ENCODE peak calls at places on chromosomes 3 and 15, in eight cellular contexts. One of them, this sample, is unnamed.

GRCh38 chr3:193140381-193140780 is 100.6 kb upstream of the PLAAT1 start:
- DNase-seq in myocyte: peak; percentile 66
- DNase-seq in activated T-helper 9 cell treated with anti-CD3 and anti-CD28 coated beads, Interleukin-2, amount 50 U/mL, for 16 hours: no peak
- DNase-seq in activated CD4-positive, alpha-beta memory T cell treated with anti-CD3 and anti-CD28 coated beads for 36 hours: no peak
- DNase-seq in memory B cell: no peak
- DNase-seq in activated naive CD4-positive, alpha-beta T cell treated with anti-CD3 and anti-CD28 coated beads, Interleukin-2, amount 50 U/mL, for 16 hours: no peak
- DNase-seq in fibroblast of lung: peak; percentile 68
- DNase-seq in CD8-positive, alpha-beta memory T cell: no peak
- DNase-seq in this sample: peak; percentile 28

GRCh38 chr3:189903562-189904250 is 217.0 kb downstream of the P3H2 start:
- DNase-seq in CD8-positive, alpha-beta memory T cell: no peak
- DNase-seq in myocyte: no peak
- DNase-seq in activated T-helper 9 cell treated with anti-CD3 and anti-CD28 coated beads, Interleukin-2, amount 50 U/mL, for 16 hours: no peak
- DNase-seq in activated CD4-positive, alpha-beta memory T cell treated with anti-CD3 and anti-CD28 coated beads for 36 hours: no peak
- DNase-seq in memory B cell: no peak
- DNase-seq in fibroblast of lung: no peak
- DNase-seq in activated naive CD4-positive, alpha-beta T cell treated with anti-CD3 and anti-CD28 coated beads, Interleukin-2, amount 50 U/mL, for 16 hours: no peak
- DNase-seq in this sample: no peak

GRCh38 chr3:16048435-16049318 is 125.8 kb upstream of the GALNT15 start:
- DNase-seq in CD8-positive, alpha-beta memory T cell: peak; percentile 34
- DNase-seq in activated CD4-positive, alpha-beta memory T cell treated with anti-CD3 and anti-CD28 coated beads for 36 hours: peak; percentile 44
- DNase-seq in activated naive CD4-positive, alpha-beta T cell treated with anti-CD3 and anti-CD28 coated beads, Interleukin-2, amount 50 U/mL, for 16 hours: peak; percentile 28
- DNase-seq in fibroblast of lung: peak; percentile 65
- DNase-seq in myocyte: peak; percentile 81
- DNase-seq in activated T-helper 9 cell treated with anti-CD3 and anti-CD28 coated beads, Interleukin-2, amount 50 U/mL, for 16 hours: no peak
- DNase-seq in memory B cell: peak; percentile 29
- DNase-seq in this sample: peak; percentile 74

GRCh38 chr3:127473244-127474024 is 117.1 kb downstream of the TPRA1 start:
- DNase-seq in activated T-helper 9 cell treated with anti-CD3 and anti-CD28 coated beads, Interleukin-2, amount 50 U/mL, for 16 hours: no peak
- DNase-seq in fibroblast of lung: no peak
- DNase-seq in activated naive CD4-positive, alpha-beta T cell treated with anti-CD3 and anti-CD28 coated beads, Interleukin-2, amount 50 U/mL, for 16 hours: no peak
- DNase-seq in memory B cell: no peak
- DNase-seq in activated CD4-positive, alpha-beta memory T cell treated with anti-CD3 and anti-CD28 coated beads for 36 hours: peak; percentile 54
- DNase-seq in myocyte: no peak
- DNase-seq in CD8-positive, alpha-beta memory T cell: no peak
- DNase-seq in this sample: no peak

GRCh38 chr3:27749640-27750039 is 27.5 kb upstream of the EOMES start:
- DNase-seq in activated T-helper 9 cell treated with anti-CD3 and anti-CD28 coated beads, Interleukin-2, amount 50 U/mL, for 16 hours: no peak
- DNase-seq in memory B cell: no peak
- DNase-seq in activated CD4-positive, alpha-beta memory T cell treated with anti-CD3 and anti-CD28 coated beads for 36 hours: no peak
- DNase-seq in fibroblast of lung: no peak
- DNase-seq in CD8-positive, alpha-beta memory T cell: no peak
- DNase-seq in activated naive CD4-positive, alpha-beta T cell treated with anti-CD3 and anti-CD28 coated beads, Interleukin-2, amount 50 U/mL, for 16 hours: no peak
- DNase-seq in myocyte: no peak
- DNase-seq in this sample: no peak

GRCh38 chr3:47605646-47606045 is 27.0 kb upstream of the CSPG5 start:
- DNase-seq in activated naive CD4-positive, alpha-beta T cell treated with anti-CD3 and anti-CD28 coated beads, Interleukin-2, amount 50 U/mL, for 16 hours: no peak
- DNase-seq in activated CD4-positive, alpha-beta memory T cell treated with anti-CD3 and anti-CD28 coated beads for 36 hours: no peak
- DNase-seq in activated T-helper 9 cell treated with anti-CD3 and anti-CD28 coated beads, Interleukin-2, amount 50 U/mL, for 16 hours: no peak
- DNase-seq in CD8-positive, alpha-beta memory T cell: no peak
- DNase-seq in fibroblast of lung: peak; percentile 74
- DNase-seq in myocyte: peak; percentile 17
- DNase-seq in memory B cell: no peak
- DNase-seq in this sample: peak; percentile 73

GRCh38 chr3:194069421-194070219 is 66.3 kb upstream of the HES1 start:
- DNase-seq in activated CD4-positive, alpha-beta memory T cell treated with anti-CD3 and anti-CD28 coated beads for 36 hours: no peak
- DNase-seq in fibroblast of lung: peak; percentile 56
- DNase-seq in CD8-positive, alpha-beta memory T cell: no peak
- DNase-seq in activated naive CD4-positive, alpha-beta T cell treated with anti-CD3 and anti-CD28 coated beads, Interleukin-2, amount 50 U/mL, for 16 hours: no peak
- DNase-seq in myocyte: no peak
- DNase-seq in activated T-helper 9 cell treated with anti-CD3 and anti-CD28 coated beads, Interleukin-2, amount 50 U/mL, for 16 hours: no peak
- DNase-seq in memory B cell: no peak
- DNase-seq in this sample: peak; percentile 32

GRCh38 chr15:67296188-67296587 is 41.6 kb downstream of the IQCH start:
- DNase-seq in fibroblast of lung: no peak
- DNase-seq in activated CD4-positive, alpha-beta memory T cell treated with anti-CD3 and anti-CD28 coated beads for 36 hours: no peak
- DNase-seq in CD8-positive, alpha-beta memory T cell: no peak
- DNase-seq in activated naive CD4-positive, alpha-beta T cell treated with anti-CD3 and anti-CD28 coated beads, Interleukin-2, amount 50 U/mL, for 16 hours: no peak
- DNase-seq in activated T-helper 9 cell treated with anti-CD3 and anti-CD28 coated beads, Interleukin-2, amount 50 U/mL, for 16 hours: no peak
- DNase-seq in myocyte: peak; percentile 21
- DNase-seq in memory B cell: no peak
- DNase-seq in this sample: no peak

GRCh38 chr3:46359748-46360509 is 6.0 kb downstream of the CCR2 start:
- DNase-seq in activated T-helper 9 cell treated with anti-CD3 and anti-CD28 coated beads, Interleukin-2, amount 50 U/mL, for 16 hours: no peak
- DNase-seq in activated naive CD4-positive, alpha-beta T cell treated with anti-CD3 and anti-CD28 coated beads, Interleukin-2, amount 50 U/mL, for 16 hours: no peak
- DNase-seq in CD8-positive, alpha-beta memory T cell: no peak
- DNase-seq in memory B cell: no peak
- DNase-seq in myocyte: peak; percentile 45
- DNase-seq in activated CD4-positive, alpha-beta memory T cell treated with anti-CD3 and anti-CD28 coated beads for 36 hours: peak; percentile 67
- DNase-seq in fibroblast of lung: peak; percentile 37
- DNase-seq in this sample: peak; percentile 42

GRCh38 chr15:88636039-88636438 is 2.8 kb upstream of the ISG20 start:
- DNase-seq in activated T-helper 9 cell treated with anti-CD3 and anti-CD28 coated beads, Interleukin-2, amount 50 U/mL, for 16 hours: peak; percentile 54
- DNase-seq in myocyte: no peak
- DNase-seq in CD8-positive, alpha-beta memory T cell: peak; percentile 82
- DNase-seq in activated CD4-positive, alpha-beta memory T cell treated with anti-CD3 and anti-CD28 coated beads for 36 hours: peak; percentile 78
- DNase-seq in memory B cell: no peak
- DNase-seq in fibroblast of lung: no peak
- DNase-seq in activated naive CD4-positive, alpha-beta T cell treated with anti-CD3 and anti-CD28 coated beads, Interleukin-2, amount 50 U/mL, for 16 hours: peak; percentile 60
- DNase-seq in this sample: no peak

GRCh38 chr3:112649478-112649735 is 8.5 kb upstream of the CCDC80 start:
- DNase-seq in activated T-helper 9 cell treated with anti-CD3 and anti-CD28 coated beads, Interleukin-2, amount 50 U/mL, for 16 hours: no peak
- DNase-seq in myocyte: peak; percentile 71
- DNase-seq in CD8-positive, alpha-beta memory T cell: no peak
- DNase-seq in activated naive CD4-positive, alpha-beta T cell treated with anti-CD3 and anti-CD28 coated beads, Interleukin-2, amount 50 U/mL, for 16 hours: no peak
- DNase-seq in fibroblast of lung: peak; percentile 98
- DNase-seq in activated CD4-positive, alpha-beta memory T cell treated with anti-CD3 and anti-CD28 coated beads for 36 hours: no peak
- DNase-seq in memory B cell: no peak
- DNase-seq in this sample: peak; percentile 72

GRCh38 chr15:82135645-82136044 is 89.8 kb upstream of the MEX3B start:
- DNase-seq in fibroblast of lung: peak; percentile 94
- DNase-seq in activated T-helper 9 cell treated with anti-CD3 and anti-CD28 coated beads, Interleukin-2, amount 50 U/mL, for 16 hours: no peak
- DNase-seq in activated naive CD4-positive, alpha-beta T cell treated with anti-CD3 and anti-CD28 coated beads, Interleukin-2, amount 50 U/mL, for 16 hours: no peak
- DNase-seq in activated CD4-positive, alpha-beta memory T cell treated with anti-CD3 and anti-CD28 coated beads for 36 hours: no peak
- DNase-seq in memory B cell: no peak
- DNase-seq in myocyte: peak; percentile 49
- DNase-seq in CD8-positive, alpha-beta memory T cell: no peak
- DNase-seq in this sample: peak; percentile 65

GRCh38 chr3:79765854-79766253 is 1.9 kb downstream of the ROBO1 start:
- DNase-seq in activated T-helper 9 cell treated with anti-CD3 and anti-CD28 coated beads, Interleukin-2, amount 50 U/mL, for 16 hours: no peak
- DNase-seq in memory B cell: no peak
- DNase-seq in myocyte: no peak
- DNase-seq in activated CD4-positive, alpha-beta memory T cell treated with anti-CD3 and anti-CD28 coated beads for 36 hours: no peak
- DNase-seq in CD8-positive, alpha-beta memory T cell: no peak
- DNase-seq in activated naive CD4-positive, alpha-beta T cell treated with anti-CD3 and anti-CD28 coated beads, Interleukin-2, amount 50 U/mL, for 16 hours: no peak
- DNase-seq in fibroblast of lung: no peak
- DNase-seq in this sample: no peak

GRCh38 chr15:74389115-74390048 is 21.9 kb upstream of the CYP11A1 start:
- DNase-seq in activated naive CD4-positive, alpha-beta T cell treated with anti-CD3 and anti-CD28 coated beads, Interleukin-2, amount 50 U/mL, for 16 hours: no peak
- DNase-seq in memory B cell: no peak
- DNase-seq in activated T-helper 9 cell treated with anti-CD3 and anti-CD28 coated beads, Interleukin-2, amount 50 U/mL, for 16 hours: no peak
- DNase-seq in CD8-positive, alpha-beta memory T cell: no peak
- DNase-seq in fibroblast of lung: no peak
- DNase-seq in myocyte: no peak
- DNase-seq in activated CD4-positive, alpha-beta memory T cell treated with anti-CD3 and anti-CD28 coated beads for 36 hours: no peak
- DNase-seq in this sample: no peak

GRCh38 chr3:17258823-17259436 is 374.2 kb downstream of the PLCL2 start:
- DNase-seq in fibroblast of lung: peak; percentile 19
- DNase-seq in memory B cell: peak; percentile 26
- DNase-seq in myocyte: peak; percentile 48
- DNase-seq in activated CD4-positive, alpha-beta memory T cell treated with anti-CD3 and anti-CD28 coated beads for 36 hours: no peak
- DNase-seq in activated T-helper 9 cell treated with anti-CD3 and anti-CD28 coated beads, Interleukin-2, amount 50 U/mL, for 16 hours: no peak
- DNase-seq in CD8-positive, alpha-beta memory T cell: peak; percentile 26
- DNase-seq in activated naive CD4-positive, alpha-beta T cell treated with anti-CD3 and anti-CD28 coated beads, Interleukin-2, amount 50 U/mL, for 16 hours: no peak
- DNase-seq in this sample: peak; percentile 35

GRCh38 chr3:183198939-183199338 is 36.4 kb upstream of the LAMP3 start:
- DNase-seq in fibroblast of lung: no peak
- DNase-seq in myocyte: no peak
- DNase-seq in CD8-positive, alpha-beta memory T cell: no peak
- DNase-seq in memory B cell: no peak
- DNase-seq in activated CD4-positive, alpha-beta memory T cell treated with anti-CD3 and anti-CD28 coated beads for 36 hours: no peak
- DNase-seq in activated T-helper 9 cell treated with anti-CD3 and anti-CD28 coated beads, Interleukin-2, amount 50 U/mL, for 16 hours: no peak
- DNase-seq in activated naive CD4-positive, alpha-beta T cell treated with anti-CD3 and anti-CD28 coated beads, Interleukin-2, amount 50 U/mL, for 16 hours: no peak
- DNase-seq in this sample: no peak

GRCh38 chr15:70146771-70147170 is 49.1 kb upstream of the TLE3 start:
- DNase-seq in activated T-helper 9 cell treated with anti-CD3 and anti-CD28 coated beads, Interleukin-2, amount 50 U/mL, for 16 hours: no peak
- DNase-seq in CD8-positive, alpha-beta memory T cell: no peak
- DNase-seq in fibroblast of lung: no peak
- DNase-seq in activated CD4-positive, alpha-beta memory T cell treated with anti-CD3 and anti-CD28 coated beads for 36 hours: no peak
- DNase-seq in memory B cell: no peak
- DNase-seq in activated naive CD4-positive, alpha-beta T cell treated with anti-CD3 and anti-CD28 coated beads, Interleukin-2, amount 50 U/mL, for 16 hours: no peak
- DNase-seq in myocyte: no peak
- DNase-seq in this sample: no peak

GRCh38 chr3:23685484-23686258 is 120.1 kb upstream of the UBE2E1 start:
- DNase-seq in fibroblast of lung: peak; percentile 98
- DNase-seq in memory B cell: no peak
- DNase-seq in activated T-helper 9 cell treated with anti-CD3 and anti-CD28 coated beads, Interleukin-2, amount 50 U/mL, for 16 hours: no peak
- DNase-seq in activated naive CD4-positive, alpha-beta T cell treated with anti-CD3 and anti-CD28 coated beads, Interleukin-2, amount 50 U/mL, for 16 hours: no peak
- DNase-seq in activated CD4-positive, alpha-beta memory T cell treated with anti-CD3 and anti-CD28 coated beads for 36 hours: peak; percentile 31
- DNase-seq in CD8-positive, alpha-beta memory T cell: no peak
- DNase-seq in myocyte: peak; percentile 100
- DNase-seq in this sample: peak; percentile 100

GRCh38 chr15:99918072-99918471 is 184.8 kb upstream of the LYSMD4 start:
- DNase-seq in fibroblast of lung: no peak
- DNase-seq in activated CD4-positive, alpha-beta memory T cell treated with anti-CD3 and anti-CD28 coated beads for 36 hours: no peak
- DNase-seq in activated T-helper 9 cell treated with anti-CD3 and anti-CD28 coated beads, Interleukin-2, amount 50 U/mL, for 16 hours: no peak
- DNase-seq in activated naive CD4-positive, alpha-beta T cell treated with anti-CD3 and anti-CD28 coated beads, Interleukin-2, amount 50 U/mL, for 16 hours: no peak
- DNase-seq in myocyte: no peak
- DNase-seq in memory B cell: no peak
- DNase-seq in CD8-positive, alpha-beta memory T cell: no peak
- DNase-seq in this sample: no peak

GRCh38 chr15:31871887-31872281 is 158.4 kb upstream of the CHRNA7 start:
- DNase-seq in memory B cell: no peak
- DNase-seq in activated T-helper 9 cell treated with anti-CD3 and anti-CD28 coated beads, Interleukin-2, amount 50 U/mL, for 16 hours: no peak
- DNase-seq in activated CD4-positive, alpha-beta memory T cell treated with anti-CD3 and anti-CD28 coated beads for 36 hours: no peak
- DNase-seq in myocyte: no peak
- DNase-seq in activated naive CD4-positive, alpha-beta T cell treated with anti-CD3 and anti-CD28 coated beads, Interleukin-2, amount 50 U/mL, for 16 hours: no peak
- DNase-seq in fibroblast of lung: no peak
- DNase-seq in CD8-positive, alpha-beta memory T cell: no peak
- DNase-seq in this sample: no peak

This sample was measured in LHCN-M2.